ENCODE peak calls at places on chromosome 2, in six cellular contexts. M is IMR-90, B is A549, H is K562, U is HepG2, P is GM12878. Q is an unnamed sample.

GRCh38 chr2:42567389-42567788 is 1.0 kb upstream of the MTA3 start:
- DNase-seq in B (no peak), P (no peak), H (no peak), M (peak; percentile 81), U (no peak), Q (no peak)

GRCh38 chr2:12090590-12090989 is 344.2 kb downstream of the LPIN1 start:
- DNase-seq in U (no peak), P (no peak), M (no peak), B (no peak), H (no peak), Q (no peak)

GRCh38 chr2:36889782-36890181 is 76.6 kb downstream of the STRN start:
- DNase-seq in H (peak; percentile 11), M (peak; percentile 99), B (peak; percentile 82), U (peak; percentile 35), P (no peak), Q (no peak)

GRCh38 chr2:45001629-45002385 is 7.4 kb downstream of the SIX2 start:
- DNase-seq in U (no peak), P (no peak), H (no peak), B (no peak), M (no peak), Q (no peak)

GRCh38 chr2:116477229-116477628 is 1337.3 kb upstream of the DDX18 start:
- DNase-seq in M (no peak), P (no peak), H (no peak), U (no peak), B (no peak), Q (no peak)

GRCh38 chr2:179338681-179339080 is 74.0 kb upstream of the SESTD1 start:
- DNase-seq in U (no peak), H (no peak), M (peak; percentile 31), B (no peak), P (no peak), Q (no peak)

GRCh38 chr2:104332733-104333132 is 521.2 kb upstream of the POU3F3 start:
- DNase-seq in U (no peak), M (no peak), B (peak; percentile 37), P (no peak), H (no peak), Q (peak; percentile 35)

GRCh38 chr2:219954331-219954730 is 326.9 kb downstream of the SLC4A3 start:
- DNase-seq in B (no peak), P (no peak), M (peak; percentile 33), U (no peak), H (no peak), Q (no peak)

GRCh38 chr2:210157546-210157945 is 13.7 kb downstream of the KANSL1L start:
- DNase-seq in U (no peak), P (no peak), B (no peak), H (no peak), M (no peak), Q (no peak)

GRCh38 chr2:206354129-206354528 is 79.7 kb downstream of the ZDBF2 start:
- DNase-seq in P (no peak), B (no peak), H (no peak), M (no peak), U (no peak), Q (no peak)

GRCh38 chr2:233972941-233973575 is 55.9 kb downstream of the TRPM8 start:
- DNase-seq in B (no peak), P (no peak), H (no peak), U (no peak), M (no peak), Q (no peak)

GRCh38 chr2:202072737-202073396 is at the start of gene KIAA2012:
- DNase-seq in P (no peak), U (no peak), H (no peak), B (no peak), M (no peak), Q (no peak)

GRCh38 chr2:204180671-204181070 is 244.1 kb downstream of the ICOS start:
- DNase-seq in P (no peak), M (no peak), U (no peak), H (no peak), B (no peak), Q (no peak)

GRCh38 chr2:177242136-177242987 is 22.2 kb downstream of the NFE2L2 start:
- DNase-seq in U (peak; percentile 70), B (peak; percentile 84), P (no peak), H (no peak), M (peak; percentile 95), Q (peak; percentile 66)

GRCh38 chr2:218010838-218011616 is 8.2 kb upstream of the TNS1 start:
- DNase-seq in H (no peak), B (no peak), U (no peak), P (no peak), M (no peak), Q (peak; percentile 16)

GRCh38 chr2:27322301-27322765 is 564 bp downstream of the MPV17 start:
- DNase-seq in M (peak; percentile 8), U (no peak), H (peak; percentile 40), B (peak; percentile 15), P (no peak), Q (peak; percentile 21)

GRCh38 chr2:15076668-15077067 is 444.2 kb downstream of the LRATD1 start:
- DNase-seq in B (no peak), U (no peak), P (no peak), H (no peak), M (no peak), Q (no peak)

GRCh38 chr2:46135230-46135555 is 162.0 kb upstream of the EPAS1 start:
- DNase-seq in U (no peak), B (no peak), M (no peak), H (no peak), P (no peak), Q (no peak)

GRCh38 chr2:142544173-142544572 is 333.3 kb upstream of the KYNU start:
- DNase-seq in P (no peak), B (no peak), U (no peak), H (no peak), M (no peak), Q (no peak)

GRCh38 chr2:162014751-162015150 is 59.3 kb downstream of the DPP4 start:
- DNase-seq in P (no peak), M (peak; percentile 19), H (no peak), B (no peak), U (no peak), Q (no peak)

GRCh38 chr2:173588931-173589369 is 234.3 kb downstream of the CDCA7 start:
- DNase-seq in M (peak; percentile 11), B (peak; percentile 51), U (no peak), H (no peak), P (no peak), Q (no peak)

GRCh38 chr2:36397728-36398413 is 42.3 kb downstream of the CRIM1 start:
- DNase-seq in H (no peak), U (peak; percentile 71), M (peak; percentile 88), B (peak; percentile 98), P (no peak), Q (no peak)

GRCh38 chr2:187581125-187581896 is 27.1 kb upstream of the TFPI start:
- DNase-seq in U (peak; percentile 59), M (peak; percentile 52), B (peak; percentile 62), P (no peak), H (peak; percentile 53), Q (peak; percentile 18)

GRCh38 chr2:71849603-71850305 is 297.9 kb downstream of the CYP26B1 start:
- DNase-seq in M (no peak), H (no peak), B (no peak), U (no peak), P (no peak), Q (no peak)

GRCh38 chr2:62461017-62461553 is 44.9 kb downstream of the TMEM17 start:
- DNase-seq in M (no peak), P (no peak), B (no peak), U (no peak), H (no peak), Q (no peak)

GRCh38 chr2:126623000-126623399 is 33.0 kb upstream of the GYPC start:
- DNase-seq in P (no peak), U (no peak), H (no peak), B (no peak), M (no peak), Q (no peak)

DNA sequence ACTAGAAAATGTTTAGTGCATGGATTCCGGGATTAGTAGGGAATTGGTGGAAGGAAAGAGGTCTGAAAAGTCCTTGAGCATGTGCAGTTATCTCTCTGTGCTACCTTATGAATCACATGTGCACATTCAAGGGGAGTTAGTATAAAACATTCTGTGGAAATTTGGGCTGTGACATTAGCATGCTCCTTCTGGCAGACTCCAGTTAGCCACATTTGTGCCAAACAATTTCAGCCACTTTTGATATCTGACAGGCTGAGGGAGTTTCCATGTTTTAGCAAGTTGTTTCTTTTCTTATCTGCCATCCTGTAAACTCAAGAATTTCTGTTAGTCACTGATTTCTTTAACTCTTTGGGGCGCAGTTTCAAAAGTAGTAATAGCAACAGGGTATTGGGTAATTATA is 28.3 kb upstream of the GYPC start:
- DNase-seq in M (peak; percentile 13), H (no peak), B (no peak), U (no peak), P (no peak), Q (no peak)
- TF ChIP-seq BHLHE40 in M (no peak), H (no peak), B (no peak), U (no peak), P (no peak), Q (no peak)

DNA sequence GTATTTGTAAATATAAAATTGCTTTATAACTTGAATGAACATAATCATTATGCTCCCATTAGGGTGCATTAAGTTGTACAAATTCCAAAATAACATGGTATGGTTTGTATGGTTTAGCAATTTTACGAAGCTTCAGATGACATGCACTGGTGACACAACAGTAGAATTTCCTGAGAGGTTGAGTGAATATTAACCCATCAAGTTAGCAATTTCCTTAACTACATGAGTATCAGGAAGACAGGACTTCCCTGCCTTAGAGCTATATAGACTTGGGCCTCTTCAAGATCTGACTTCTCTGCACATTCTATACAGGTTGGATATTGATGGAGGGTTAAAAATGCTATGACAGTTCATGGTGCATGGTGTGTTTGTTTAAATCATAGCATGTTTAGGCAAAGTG is 60.2 kb downstream of the ZC3H6 start:
- DNase-seq in U (no peak), B (no peak), H (no peak), M (no peak), P (no peak), Q (no peak)
- TF ChIP-seq BHLHE40 in U (no peak), B (no peak), H (no peak), M (no peak), P (no peak), Q (no peak)

DNA sequence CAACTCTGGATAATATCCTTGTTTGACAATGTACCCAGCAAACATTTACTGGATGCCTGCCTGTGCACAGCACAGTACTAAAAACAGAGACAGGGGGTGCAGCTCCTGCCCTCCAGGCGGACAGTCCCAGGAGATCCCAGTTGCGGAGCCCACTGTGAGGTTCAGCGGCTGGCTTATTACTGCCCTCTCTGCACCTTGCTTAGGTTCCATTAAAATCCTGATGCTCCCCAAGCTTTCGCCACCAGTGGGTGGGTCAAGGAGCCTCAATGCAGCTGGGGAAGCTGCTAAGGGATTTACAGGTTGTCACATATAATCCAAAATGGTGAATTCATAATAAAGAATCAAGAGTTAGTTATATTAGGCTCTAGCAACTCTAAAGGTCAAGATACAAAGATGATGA is 38.3 kb downstream of the CRACDL start:
- DNase-seq in P (no peak), M (no peak), B (no peak), U (no peak), H (no peak), Q (no peak)
- TF ChIP-seq BHLHE40 in P (no peak), M (no peak), B (no peak), U (no peak), H (no peak), Q (no peak)

GRCh38 chr2:181807526-181807925 is 84.0 kb upstream of the ITPRID2 start:
- DNase-seq in M (no peak), P (no peak), B (no peak), U (no peak), H (no peak), Q (no peak)

GRCh38 chr2:181810823-181811695 is 80.5 kb upstream of the ITPRID2 start:
- DNase-seq in B (peak; percentile 86), U (peak; percentile 74), M (peak; percentile 93), P (no peak), H (peak; percentile 27), Q (no peak)

GRCh38 chr2:181806039-181806392 is 85.5 kb upstream of the ITPRID2 start:
- DNase-seq in H (no peak), U (no peak), P (no peak), B (no peak), M (no peak), Q (no peak)

GRCh38 chr2:181805228-181806038 is 86.1 kb upstream of the ITPRID2 start:
- DNase-seq in P (no peak), H (no peak), M (peak; percentile 74), B (no peak), U (no peak), Q (no peak)
- TF ChIP-seq BHLHE40 in P (no peak), H (no peak), M (no peak), B (no peak), U (no peak), Q (no peak)

Q was measured in HEK293T.